ENCODE peak calls at places on chromosomes 4 and X, in five cellular contexts. V is H9, A is IMR-90, P is neuronal stem cell, C is H1. I is an unnamed sample.

GRCh38 chr4:173834151-173834550 is 304.1 kb upstream of the HAND2 start:
- DNase-seq in V (no peak), P (no peak), C (no peak), A (peak), I (peak)

GRCh38 chr4:91754716-91755115 is 549.0 kb upstream of the GRID2 start:
- DNase-seq in A (no peak), P (no peak), C (no peak), V (no peak), I (no peak)

GRCh38 chr4:185713731-185714130 is 98.3 kb downstream of the SORBS2 start:
- DNase-seq in C (no peak), V (no peak), A (no peak), P (no peak), I (no peak)

GRCh38 chr4:75251547-75251946 is 262.7 kb downstream of the RCHY1 start:
- DNase-seq in P (no peak), A (no peak), V (no peak), C (no peak), I (no peak)

GRCh38 chrX:149567621-149568417 is 18.1 kb upstream of the HSFX3 start:
- DNase-seq in C (no peak), P (no peak), V (no peak), A (no peak), I (no peak)

GRCh38 chr4:110085131-110085530 is 113.3 kb downstream of the ELOVL6 start:
- DNase-seq in V (no peak), P (no peak), A (peak), C (no peak), I (no peak)

GRCh38 chr4:7648813-7649395 is 214.2 kb upstream of the PSAPL1 start:
- DNase-seq in P (no peak), C (no peak), V (no peak), A (no peak), I (no peak)

GRCh38 chr4:81919238-81919637 is 447.5 kb upstream of the RASGEF1B start:
- DNase-seq in C (no peak), A (peak), V (peak), P (no peak), I (peak)

GRCh38 chrX:126165721-126166401 is at the start of gene DCAF12L2:
- DNase-seq in A (no peak), V (peak), P (peak), C (no peak), I (peak)

GRCh38 chr4:73698217-73698616 is 42.2 kb upstream of the CXCL8 start:
- DNase-seq in P (no peak), V (no peak), C (no peak), A (peak), I (no peak)

GRCh38 chr4:109921384-109921808 is 8.7 kb downstream of the EGF start:
- DNase-seq in P (peak), C (no peak), V (peak), A (peak), I (peak)

GRCh38 chrX:115533485-115533884 is 27.5 kb upstream of the PLS3 start:
- DNase-seq in A (peak), V (no peak), P (no peak), C (no peak), I (no peak)

GRCh38 chr4:9146967-9147366 is 23.2 kb upstream of the FAM90A26 start:
- DNase-seq in C (no peak), A (no peak), P (no peak), V (no peak), I (no peak)

GRCh38 chr4:142721187-142721586 is 124.9 kb downstream of the INPP4B start:
- DNase-seq in P (no peak), C (no peak), A (peak), V (no peak), I (no peak)

GRCh38 chrX:149903889-149904748 is 23.1 kb downstream of the MAGEA8 start:
- DNase-seq in P (no peak), A (peak), C (no peak), V (no peak), I (peak)

GRCh38 chrX:66728818-66729271 is 90.0 kb upstream of the EDA2R start:
- DNase-seq in A (peak), P (peak), V (peak), C (peak), I (peak)

GRCh38 chrX:73767017-73767416 is 204.0 kb downstream of the CHIC1 start:
- DNase-seq in V (no peak), A (no peak), C (no peak), P (no peak), I (no peak)

GRCh38 chrX:121570072-121570841 is 522.8 kb downstream of the GLUD2 start:
- DNase-seq in A (no peak), V (no peak), C (no peak), P (no peak), I (peak)

GRCh38 chrX:39556056-39556455 is 541.7 kb downstream of the BCOR start:
- DNase-seq in A (no peak), P (no peak), V (peak), C (no peak), I (peak)

GRCh38 chrX:119981286-119982070 is 37.9 kb upstream of the NKAP start:
- DNase-seq in V (peak), A (peak), C (no peak), P (no peak), I (peak)

GRCh38 chrX:108219949-108220601 is 128.5 kb downstream of the ATG4A start:
- DNase-seq in V (no peak), C (no peak), P (no peak), A (no peak), I (no peak)

GRCh38 chrX:44997888-44998287 is 124.9 kb downstream of the KDM6A start:
- DNase-seq in A (no peak), V (no peak), C (no peak), P (no peak), I (no peak)

GRCh38 chrX:20361081-20361889 is 94.6 kb upstream of the RPS6KA3 start:
- DNase-seq in A (peak), C (no peak), V (no peak), P (no peak), I (peak)

GRCh38 chr4:76896731-76897521 is 1.0 kb downstream of the SOWAHB start:
- DNase-seq in A (peak), P (peak), C (no peak), V (peak), I (peak)

GRCh38 chr4:82621212-82621611 is 59.4 kb upstream of the TMEM150C start:
- DNase-seq in V (no peak), C (no peak), P (peak), A (no peak), I (peak)

GRCh38 chr4:74884282-74884681 is 48.6 kb upstream of the PARM1 start:
- DNase-seq in A (no peak), V (no peak), C (no peak), P (no peak), I (no peak)

GRCh38 chr4:48041535-48042137 is 25.1 kb downstream of the NIPAL1 start:
- DNase-seq in P (no peak), A (no peak), C (no peak), V (no peak), I (no peak)

GRCh38 chrX:2500091-2500680 is 590 bp downstream of the DHRSX start:
- DNase-seq in V (peak), A (peak), P (no peak), C (no peak), I (peak)

GRCh38 chr4:9997881-9998280 is 23.4 kb downstream of the SLC2A9 start:
- DNase-seq in P (no peak), V (no peak), C (no peak), A (no peak), I (no peak)

GRCh38 chrX:119459181-119459580 is 9.1 kb upstream of the SLC25A5 start:
- DNase-seq in V (no peak), C (no peak), P (no peak), A (peak), I (no peak)

GRCh38 chr4:39410415-39410814 is 3.7 kb downstream of the KLB start:
- DNase-seq in C (no peak), P (no peak), A (no peak), V (no peak), I (no peak)

DNA sequence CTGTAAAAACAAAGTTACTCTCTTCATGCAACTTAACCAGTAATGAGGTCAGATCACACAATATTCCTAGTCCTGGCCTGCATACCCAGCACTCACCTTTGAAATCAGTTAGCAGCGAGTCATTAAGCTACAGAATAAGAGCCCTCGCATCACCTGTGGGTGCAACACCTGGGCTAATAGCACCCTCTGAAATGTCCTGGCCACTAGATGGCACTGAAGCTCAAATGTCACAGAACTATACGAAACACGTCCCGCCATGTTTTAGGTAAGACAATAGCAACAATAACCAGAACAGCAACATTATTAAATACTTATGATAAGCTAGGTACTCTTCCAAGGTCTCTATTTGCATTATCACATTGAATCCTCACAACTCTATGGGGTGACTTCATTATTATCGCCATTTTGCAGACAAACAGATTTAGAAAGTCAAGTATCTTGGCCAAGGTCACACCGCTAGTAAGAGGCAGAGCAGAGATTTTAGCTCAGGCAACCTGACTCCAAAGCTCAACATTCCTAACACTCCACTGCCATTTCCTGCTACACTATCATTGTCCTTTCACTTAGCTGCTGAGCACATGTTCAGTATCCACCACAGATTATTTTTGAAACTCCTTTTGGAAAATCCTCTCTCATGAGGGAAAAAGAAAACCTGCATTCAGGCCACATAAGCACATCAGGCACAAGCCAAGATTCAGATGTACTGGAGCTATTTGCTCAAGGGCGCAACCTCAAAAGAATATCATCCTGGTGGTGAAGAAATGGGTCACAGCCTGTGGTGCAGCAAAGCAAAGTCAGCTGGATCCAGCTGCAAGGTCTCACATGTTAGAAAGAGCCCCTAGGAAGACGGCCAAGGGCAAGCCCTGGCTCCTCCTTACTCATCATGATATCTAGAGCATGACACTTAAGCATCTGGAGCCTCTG is 59.5 kb upstream of the KDR start:
- DNase-seq in A (peak), P (no peak), V (peak), C (no peak), I (peak)
- H2BK15ac ChIP-seq in A (peak), P (no peak), V (peak), C (no peak), I (no peak)

GRCh38 chr4:128350449-128351045 is 62.9 kb upstream of the PGRMC2 start:
- DNase-seq in V (peak), A (no peak), C (no peak), P (no peak), I (no peak)
- H2BK120ac ChIP-seq in V (no peak), A (peak), C (no peak), P (no peak), I (no peak)

GRCh38 chr4:121688696-121689095 is 8.1 kb downstream of the ANXA5 start:
- DNase-seq in P (no peak), C (no peak), A (no peak), V (no peak), I (no peak)
- H3K23ac ChIP-seq in P (no peak), C (no peak), A (peak), V (no peak), I (no peak)

GRCh38 chr4:3073158-3074077 is 920 bp downstream of the HTT-AS start:
- DNase-seq in A (no peak), C (no peak), P (peak), V (peak), I (no peak)
- H2BK15ac ChIP-seq in A (no peak), C (no peak), P (peak), V (no peak), I (no peak)

GRCh38 chr4:931960-932712 is at the start of the genes GAK and TMEM175:
- DNase-seq in C (peak), V (peak), P (peak), A (peak), I (peak)
- H2BK120ac ChIP-seq in C (no peak), V (no peak), P (peak), A (no peak), I (no peak)

DNA sequence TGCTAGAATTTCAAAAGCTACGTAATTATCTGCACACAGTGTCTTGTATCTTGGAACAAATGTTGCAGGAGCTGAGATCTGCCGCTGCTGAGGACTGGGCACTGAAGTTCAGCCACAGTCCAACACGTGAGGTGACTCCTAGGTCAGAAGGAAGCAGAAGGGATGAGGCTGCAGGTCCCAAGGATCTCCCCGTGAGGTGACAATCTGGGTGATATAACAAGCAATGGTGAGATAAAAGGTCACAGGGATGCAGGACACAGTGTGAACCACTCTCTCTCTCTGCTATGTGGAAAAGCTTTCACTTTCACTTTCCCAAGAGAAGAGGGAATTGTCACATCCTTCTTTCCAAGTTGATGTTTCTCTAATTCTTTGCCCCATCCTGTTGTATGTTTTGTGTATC is 1416.0 kb upstream of the TENM3 start:
- DNase-seq in V (no peak), A (peak), P (no peak), C (no peak), I (peak)
- H3K23ac ChIP-seq in V (no peak), A (peak), P (no peak), C (no peak), I (no peak)